ENCODE peak calls at places on chromosomes 3 and 15, in four cellular contexts. D is right atrium auricular region, G is astrocyte, F is tibial artery. Q is an unnamed sample.

GRCh38 chr15:73950479-73951043 is 24.3 kb downstream of the LOXL1 start:
- DNase-seq in D (no peak), G (no peak), F (no peak), Q (no peak)

GRCh38 chr15:33837294-33837693 is 131.0 kb upstream of the CHRM5 start:
- DNase-seq in D (no peak), G (no peak), F (no peak), Q (no peak)

GRCh38 chr3:5055352-5056004 is 66.6 kb upstream of the ARL8B start:
- DNase-seq in D (no peak), G (no peak), F (no peak), Q (no peak)

GRCh38 chr3:63655519-63655918 is 3.0 kb downstream of the SNTN start:
- DNase-seq in D (no peak), G (peak), F (no peak), Q (peak)

GRCh38 chr3:45978348-45978747 is 17.3 kb downstream of the FYCO1 start:
- DNase-seq in D (no peak), G (no peak), F (no peak), Q (no peak)

GRCh38 chr3:133945696-133946095 is 50.0 kb upstream of the RAB6B start:
- DNase-seq in D (no peak), G (no peak), F (no peak), Q (no peak)

GRCh38 chr15:25134546-25134945 is 179.8 kb downstream of the SNRPN start:
- DNase-seq in D (no peak), G (peak), F (no peak), Q (peak)

GRCh38 chr3:127970966-127971592 is 56.0 kb downstream of the KBTBD12 start:
- DNase-seq in D (no peak), G (peak), F (peak), Q (peak)

GRCh38 chr3:172454180-172454579 is 5.9 kb upstream of the GHSR start:
- DNase-seq in D (no peak), G (no peak), F (no peak), Q (no peak)

GRCh38 chr3:127738192-127738840 is 65.6 kb downstream of the ABTB1 start:
- DNase-seq in D (no peak), G (peak), F (no peak), Q (no peak)

GRCh38 chr3:131193671-131194291 is 167.1 kb downstream of the NEK11 start:
- DNase-seq in D (no peak), G (no peak), F (no peak), Q (no peak)

GRCh38 chr3:159252772-159253384 is 451.0 kb downstream of the MFSD1 start:
- DNase-seq in D (no peak), G (peak), F (no peak), Q (peak)

GRCh38 chr3:26625187-26625586 is 2.6 kb downstream of the LRRC3B start:
- DNase-seq in D (no peak), G (no peak), F (no peak), Q (no peak)

GRCh38 chr3:22859618-22860017 is 343.5 kb upstream of the UBE2E2 start:
- DNase-seq in D (no peak), G (no peak), F (no peak), Q (no peak)

GRCh38 chr3:115912372-115912771 is 289.1 kb downstream of the GAP43 start:
- DNase-seq in D (peak), G (no peak), F (peak), Q (no peak)

GRCh38 chr3:105399611-105400010 is 32.9 kb downstream of the ALCAM start:
- DNase-seq in D (no peak), G (peak), F (no peak), Q (no peak)

GRCh38 chr3:126245811-126246727 is 65.7 kb upstream of the ALDH1L1 start:
- DNase-seq in D (no peak), G (no peak), F (peak), Q (peak)

GRCh38 chr3:160010578-160010977 is 21.9 kb downstream of the IL12A start:
- DNase-seq in D (no peak), G (no peak), F (no peak), Q (no peak)

GRCh38 chr3:28077566-28077965 is 163.9 kb upstream of the CMC1 start:
- DNase-seq in D (peak), G (peak), F (peak), Q (peak)

GRCh38 chr3:112302061-112302830 is 8.2 kb upstream of the SLC9C1 start:
- DNase-seq in D (no peak), G (no peak), F (no peak), Q (peak)

GRCh38 chr3:50345586-50345985 is at the start of gene ZMYND10:
- DNase-seq in D (peak), G (no peak), F (no peak), Q (no peak)

GRCh38 chr15:63037996-63038720 is 4.4 kb upstream of the TPM1 start:
- DNase-seq in D (no peak), G (no peak), F (no peak), Q (no peak)

GRCh38 chr15:74317820-74318375 is 49.5 kb downstream of the CYP11A1 start:
- DNase-seq in D (peak), G (peak), F (peak), Q (peak)

GRCh38 chr3:147392083-147392916 is 14.0 kb downstream of the ZIC4 start:
- DNase-seq in D (no peak), G (no peak), F (no peak), Q (peak)

GRCh38 chr3:153355559-153355958 is 193.5 kb downstream of the RAP2B start:
- DNase-seq in D (no peak), G (no peak), F (no peak), Q (no peak)

GRCh38 chr3:154243353-154243752 is 80.9 kb downstream of the DHX36 start:
- DNase-seq in D (no peak), G (peak), F (no peak), Q (peak)

GRCh38 chr3:48187579-48188265 is 495 bp downstream of the CDC25A start:
- DNase-seq in D (no peak), G (no peak), F (peak), Q (no peak)

GRCh38 chr15:25182736-25183445 is 228.1 kb downstream of the SNRPN start:
- DNase-seq in D (peak), G (no peak), F (peak), Q (no peak)

GRCh38 chr3:127448671-127449070 is 141.9 kb downstream of the TPRA1 start:
- DNase-seq in D (no peak), G (no peak), F (peak), Q (no peak)

GRCh38 chr3:33639889-33640288 is 78.2 kb downstream of the CLASP2 start:
- DNase-seq in D (no peak), G (no peak), F (no peak), Q (no peak)
- H3K4me3 ChIP-seq in D (no peak), G (no peak), F (no peak), Q (no peak)

DNA sequence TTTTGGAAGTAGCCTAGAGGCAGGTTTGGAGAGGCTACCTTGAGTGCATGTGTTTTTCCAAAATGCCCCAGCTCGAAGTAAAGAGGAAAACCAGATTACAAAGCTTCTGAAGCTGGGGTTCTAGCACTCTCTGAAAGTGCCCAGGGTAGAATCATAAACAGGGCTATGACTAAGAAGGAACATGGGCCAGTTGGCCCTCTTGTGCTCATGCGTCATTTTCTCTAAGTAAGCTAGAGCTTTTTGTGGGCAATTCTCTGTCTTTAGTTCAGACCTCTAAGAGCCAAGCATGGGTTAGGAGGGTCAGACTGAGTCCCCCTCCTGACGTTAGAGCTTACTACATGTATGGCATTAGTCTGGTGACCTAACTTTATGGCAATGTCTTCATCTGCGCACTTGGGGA is 129.5 kb upstream of the UMPS start:
- DNase-seq in D (no peak), G (peak), F (no peak), Q (no peak)
- H3K27ac ChIP-seq in D (peak), G (no peak), F (no peak), Q (no peak)

DNA sequence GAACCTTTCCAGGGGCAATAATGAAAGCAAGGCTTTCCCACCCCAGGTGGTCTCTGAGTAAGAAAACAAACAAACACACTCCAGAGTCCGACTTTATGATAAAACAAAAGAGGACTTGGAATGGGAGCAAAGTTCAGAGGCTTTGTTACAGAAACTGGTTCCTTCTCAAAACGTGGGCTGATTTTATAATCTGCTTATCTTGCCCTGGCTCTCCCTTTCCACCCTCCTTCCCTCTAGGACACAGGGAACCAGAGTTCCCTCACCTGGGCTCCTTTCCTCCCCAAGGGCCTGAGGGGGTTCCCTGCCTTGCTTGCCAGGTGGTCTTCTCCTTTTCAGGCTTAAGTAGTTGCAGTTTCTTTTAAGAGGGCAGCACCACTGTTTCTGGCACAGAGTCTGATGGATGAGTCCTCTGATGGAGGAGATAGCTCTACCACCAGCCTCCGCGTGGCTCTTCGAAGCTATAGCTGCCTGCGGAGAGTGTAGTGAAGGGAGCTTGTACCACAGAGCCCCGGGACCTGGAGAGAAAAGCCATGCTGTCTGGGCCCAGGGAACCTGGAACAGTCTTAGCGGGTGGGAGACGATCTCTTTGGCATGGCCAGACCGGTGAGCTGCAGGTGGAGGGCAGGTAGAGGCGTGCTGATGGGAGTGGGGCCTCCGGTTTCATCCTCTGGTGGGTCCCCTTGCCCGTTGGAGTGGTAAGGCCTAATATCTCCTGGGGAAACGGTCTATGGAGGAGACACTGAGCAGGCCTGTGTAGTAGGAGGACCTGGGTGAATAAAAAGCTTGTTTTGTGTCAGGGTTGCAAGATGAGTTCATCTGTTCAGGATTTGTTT is 68.7 kb downstream of the SMAD6 start:
- DNase-seq in D (no peak), G (no peak), F (no peak), Q (no peak)
- H3K4me3 ChIP-seq in D (no peak), G (no peak), F (no peak), Q (no peak)

DNA sequence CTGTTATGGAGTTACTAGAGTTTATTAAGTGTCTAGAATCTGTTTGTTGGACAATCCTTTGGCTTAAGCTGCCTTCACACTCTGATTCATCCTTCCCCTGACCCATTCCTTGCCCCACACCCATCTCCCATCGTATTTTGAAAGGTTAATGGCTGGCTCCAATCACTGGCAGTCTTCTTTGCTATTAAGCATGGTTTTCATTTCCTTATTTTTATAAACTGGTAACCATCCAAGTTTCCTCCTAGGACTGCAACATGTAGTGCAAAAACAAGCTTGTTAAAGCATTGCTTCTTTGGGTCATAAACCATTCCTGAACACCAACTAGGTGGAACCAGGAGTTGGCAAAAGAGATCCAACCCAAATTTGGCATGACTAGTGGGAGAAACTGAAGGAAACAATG is 148.4 kb downstream of the DTWD1 start:
- DNase-seq in D (no peak), G (no peak), F (no peak), Q (no peak)
- H3K27ac ChIP-seq in D (no peak), G (no peak), F (no peak), Q (no peak)

GRCh38 chr15:31435891-31436628 is 109.4 kb downstream of the KLF13 start:
- DNase-seq in D (no peak), G (no peak), F (peak), Q (no peak)
- H3K4me3 ChIP-seq in D (no peak), G (no peak), F (no peak), Q (no peak)

GRCh38 chr15:77186518-77187095 is 115.7 kb upstream of the TSPAN3 start:
- DNase-seq in D (no peak), G (peak), F (no peak), Q (no peak)
- H3K27ac ChIP-seq in D (peak), G (no peak), F (no peak), Q (no peak)

GRCh38 chr3:156761713-156762575 is 64.2 kb upstream of the LEKR1 start:
- DNase-seq in D (no peak), G (no peak), F (no peak), Q (no peak)
- H3K4me3 ChIP-seq in D (no peak), G (no peak), F (no peak), Q (no peak)

DNA sequence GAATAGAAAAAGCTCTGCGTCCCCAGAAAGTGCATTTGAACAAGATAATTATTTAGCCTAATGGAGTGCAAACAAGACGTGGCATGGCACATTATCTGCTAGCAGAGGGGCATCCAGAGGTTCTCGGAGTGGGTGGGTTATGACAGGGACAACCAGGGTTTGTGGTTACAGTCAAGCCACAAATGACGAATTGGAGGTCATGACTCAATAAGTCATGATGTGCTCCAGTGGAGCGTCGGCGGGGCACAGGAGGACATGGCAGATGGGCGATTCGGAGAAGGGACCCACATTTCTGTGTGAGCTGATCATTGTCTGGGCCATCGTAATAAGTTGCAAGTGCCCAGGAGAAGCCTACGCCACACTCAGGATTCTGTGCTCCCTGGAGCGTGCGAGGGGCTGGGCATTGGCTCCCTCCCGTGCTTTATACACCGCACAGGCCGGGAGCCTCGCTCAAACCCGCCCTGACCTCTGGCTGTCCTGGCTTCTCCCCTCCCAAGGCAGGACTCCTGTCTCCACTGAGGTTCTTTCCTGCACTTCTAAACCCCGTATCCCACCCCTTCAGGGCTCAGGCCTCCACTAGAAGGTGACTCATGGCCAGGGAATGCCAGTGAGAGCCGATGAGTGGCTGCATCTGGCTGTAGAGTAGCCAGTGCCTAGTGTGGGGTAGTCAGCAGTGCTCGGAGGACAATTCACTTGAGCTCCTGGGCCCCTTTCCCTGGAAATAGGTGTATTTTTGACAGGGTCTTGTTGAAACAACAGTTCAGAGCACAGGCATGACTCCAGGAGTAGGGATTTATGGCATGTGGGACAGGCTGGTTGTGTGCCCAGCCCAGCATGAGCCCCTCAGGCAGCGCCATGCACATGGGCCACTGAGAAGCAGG is 67.4 kb downstream of the GRIP2 start:
- DNase-seq in D (no peak), G (peak), F (no peak), Q (peak)
- H3K27ac ChIP-seq in D (no peak), G (peak), F (no peak), Q (peak)

GRCh38 chr3:24287728-24288450 is 206.8 kb downstream of the THRB start:
- DNase-seq in D (no peak), G (no peak), F (peak), Q (no peak)
- H3K4me3 ChIP-seq in D (no peak), G (no peak), F (no peak), Q (no peak)